ENCODE peak calls at places on chromosome 17, in five cellular contexts. V is IMR-90, N is GM12878, B is K562, A is HepG2. E is an unnamed sample.

GRCh38 chr17:57284984-57285646 is 28.8 kb downstream of the MSI2 start:
- DNase-seq in A (peak; percentile 65), V (no peak), B (peak; percentile 48), N (peak; percentile 50), E (no peak)

GRCh38 chr17:32486701-32487459 is at the start of gene CDK5R1:
- DNase-seq in N (no peak), B (peak; percentile 87), A (peak; percentile 41), V (peak; percentile 35), E (peak; percentile 87)

GRCh38 chr17:29733151-29733550 is 110.4 kb upstream of the CORO6 start:
- DNase-seq in N (no peak), B (no peak), V (peak; percentile 42), A (no peak), E (no peak)

GRCh38 chr17:74749262-74750038 is 1.0 kb downstream of the NHERF1 start:
- DNase-seq in N (no peak), A (no peak), B (no peak), V (no peak), E (peak; percentile 74)

GRCh38 chr17:29107933-29108805 is 65.2 kb downstream of the PIPOX start:
- DNase-seq in B (no peak), V (no peak), A (peak; percentile 25), N (no peak), E (peak; percentile 86)

GRCh38 chr17:80892900-80893603 is 98.6 kb upstream of the CHMP6 start:
- DNase-seq in N (no peak), V (peak; percentile 79), B (no peak), A (no peak), E (no peak)

GRCh38 chr17:1077536-1078061 is 80.7 kb downstream of the TIMM22 start:
- DNase-seq in A (no peak), V (no peak), N (no peak), B (no peak), E (no peak)

GRCh38 chr17:47251421-47251940 is 2.1 kb upstream of the ITGB3 start:
- DNase-seq in B (no peak), N (no peak), V (no peak), A (no peak), E (no peak)

GRCh38 chr17:79706931-79707382 is 23.8 kb upstream of the ENPP7 start:
- DNase-seq in B (no peak), V (no peak), A (no peak), N (no peak), E (no peak)

GRCh38 chr17:81727324-81728031 is 15.4 kb downstream of the SLC25A10 start:
- DNase-seq in N (no peak), V (no peak), B (no peak), A (peak; percentile 95), E (no peak)

GRCh38 chr17:4947010-4947410 is 1.3 kb downstream of the PFN1 start:
- DNase-seq in B (no peak), V (no peak), N (no peak), A (no peak), E (no peak)

GRCh38 chr17:12821376-12821940 is 32.2 kb downstream of the ARHGAP44 start:
- DNase-seq in N (no peak), V (peak; percentile 5), A (no peak), B (no peak), E (no peak)

GRCh38 chr17:33154869-33155455 is 138.1 kb downstream of the ASIC2 start:
- DNase-seq in A (no peak), V (no peak), N (no peak), B (no peak), E (no peak)

GRCh38 chr17:65320856-65321255 is 183.7 kb downstream of the RGS9 start:
- DNase-seq in V (no peak), N (no peak), B (no peak), A (no peak), E (no peak)

GRCh38 chr17:78748048-78748729 is 33.9 kb downstream of the CYTH1 start:
- DNase-seq in B (no peak), V (no peak), N (no peak), A (peak; percentile 90), E (no peak)

GRCh38 chr17:32099686-32100085 is 42.6 kb upstream of the RHOT1 start:
- DNase-seq in V (no peak), B (no peak), A (no peak), N (no peak), E (no peak)

GRCh38 chr17:16199093-16199492 is 16.2 kb downstream of the NCOR1 start:
- DNase-seq in B (no peak), N (no peak), V (peak; percentile 4), A (no peak), E (no peak)

GRCh38 chr17:30427611-30428010 is 48.9 kb downstream of the CPD start:
- DNase-seq in N (no peak), A (no peak), B (no peak), V (no peak), E (no peak)

GRCh38 chr17:50323060-50323459 is 22.9 kb upstream of the XYLT2 start:
- DNase-seq in V (no peak), A (no peak), B (no peak), N (no peak), E (no peak)

GRCh38 chr17:16464001-16464640 is 27.9 kb downstream of the LRRC75A start:
- DNase-seq in V (no peak), A (no peak), N (no peak), B (no peak), E (peak; percentile 74)

DNA sequence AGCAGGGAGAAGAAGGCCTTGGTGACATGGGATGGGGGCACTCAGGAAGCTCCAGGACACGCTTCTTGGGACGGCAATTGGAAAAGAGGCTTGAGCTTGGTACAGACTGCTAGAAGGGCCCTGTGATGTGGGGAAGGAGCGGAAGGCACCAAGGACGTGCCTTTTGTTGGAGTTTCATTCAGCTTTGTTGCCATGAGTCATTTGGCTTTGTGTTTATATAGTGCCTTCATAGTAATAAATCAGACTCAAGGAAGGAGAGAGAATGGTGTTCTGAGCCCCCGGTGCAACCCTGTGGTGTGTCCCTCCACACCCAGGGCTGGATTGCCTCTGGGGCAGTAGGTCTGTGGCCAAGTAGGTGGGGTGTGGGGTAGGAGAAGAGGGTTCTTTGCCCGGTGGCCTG is 7.4 kb upstream of the TBX4 start:
- DNase-seq in B (no peak), N (no peak), A (no peak), V (peak; percentile 79), E (no peak)
- TF ChIP-seq RFX5 in B (no peak), N (no peak), A (no peak), V (no peak), E (no peak)

GRCh38 chr17:55327225-55328088 is 62.7 kb downstream of the HLF start:
- DNase-seq in N (no peak), B (no peak), A (peak; percentile 87), V (no peak), E (no peak)
- TF ChIP-seq MXI1 in N (no peak), B (no peak), A (no peak), V (no peak), E (no peak)

GRCh38 chr17:51650202-51650601 is 389.9 kb downstream of the UTP18 start:
- DNase-seq in N (no peak), A (no peak), V (no peak), B (no peak), E (no peak)
- TF ChIP-seq RFX5 in N (no peak), A (no peak), V (no peak), B (no peak), E (no peak)

DNA sequence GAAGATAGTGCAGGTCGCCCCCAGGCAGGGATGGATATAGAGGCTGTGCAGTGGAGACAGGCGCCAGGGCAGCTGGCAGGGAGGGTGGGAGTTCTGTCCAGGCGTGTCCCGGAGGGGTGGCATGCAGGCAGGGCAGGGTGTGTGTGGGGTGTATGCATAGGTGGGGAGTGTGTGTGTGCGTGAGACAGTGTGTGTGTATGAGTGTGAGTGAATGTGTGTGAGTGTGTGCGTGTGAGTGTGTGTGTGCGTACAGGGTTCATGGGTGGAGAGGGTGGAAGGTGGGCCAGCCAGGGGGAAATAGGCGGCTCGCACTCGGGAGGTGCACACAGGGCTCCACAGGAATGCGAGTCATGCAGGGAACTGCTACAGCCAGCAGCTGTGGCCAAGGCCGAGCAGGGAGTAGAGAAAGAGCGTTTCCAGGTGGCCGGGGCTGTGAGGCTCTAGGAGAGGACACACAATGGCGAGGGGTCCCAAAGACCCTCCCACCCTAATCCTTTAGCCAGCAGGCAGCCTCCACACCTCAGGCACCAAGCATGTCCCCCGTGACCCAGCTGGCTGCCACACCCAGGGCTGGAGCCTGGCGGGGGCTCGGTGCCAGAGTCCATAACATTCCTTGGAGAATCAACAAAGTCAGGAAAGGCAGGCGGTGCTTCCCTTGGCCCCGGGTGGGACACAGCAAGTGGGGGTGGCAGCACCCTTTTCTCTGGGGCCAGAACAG is 4.6 kb downstream of the PLCD3 start:
- DNase-seq in A (peak; percentile 85), V (peak; percentile 42), B (no peak), N (no peak), E (no peak)
- TF ChIP-seq MXI1 in A (no peak), V (no peak), B (no peak), N (no peak), E (no peak)

GRCh38 chr17:70022175-70022574 is 52.9 kb upstream of the KCNJ16 start:
- DNase-seq in B (no peak), N (no peak), V (peak; percentile 11), A (no peak), E (no peak)
- TF ChIP-seq RFX5 in B (no peak), N (no peak), V (no peak), A (no peak), E (no peak)

GRCh38 chr17:73541561-73541981 is 102.7 kb downstream of the SDK2 start:
- DNase-seq in A (no peak), B (peak; percentile 30), N (no peak), V (no peak), E (no peak)
- TF ChIP-seq MXI1 in A (no peak), B (no peak), N (no peak), V (no peak), E (no peak)

GRCh38 chr17:18971801-18972200 is 19.8 kb downstream of the SLC5A10 start:
- DNase-seq in N (no peak), V (no peak), B (no peak), A (no peak), E (no peak)

GRCh38 chr17:18976201-18976600 is 24.2 kb downstream of the SLC5A10 start:
- DNase-seq in A (no peak), B (no peak), V (no peak), N (no peak), E (no peak)

GRCh38 chr17:18977021-18977420 is 25.1 kb downstream of the SLC5A10 start:
- DNase-seq in N (no peak), V (no peak), A (no peak), B (no peak), E (no peak)

GRCh38 chr17:18975597-18975996 is 23.6 kb downstream of the SLC5A10 start:
- DNase-seq in N (no peak), A (no peak), B (no peak), V (no peak), E (no peak)

DNA sequence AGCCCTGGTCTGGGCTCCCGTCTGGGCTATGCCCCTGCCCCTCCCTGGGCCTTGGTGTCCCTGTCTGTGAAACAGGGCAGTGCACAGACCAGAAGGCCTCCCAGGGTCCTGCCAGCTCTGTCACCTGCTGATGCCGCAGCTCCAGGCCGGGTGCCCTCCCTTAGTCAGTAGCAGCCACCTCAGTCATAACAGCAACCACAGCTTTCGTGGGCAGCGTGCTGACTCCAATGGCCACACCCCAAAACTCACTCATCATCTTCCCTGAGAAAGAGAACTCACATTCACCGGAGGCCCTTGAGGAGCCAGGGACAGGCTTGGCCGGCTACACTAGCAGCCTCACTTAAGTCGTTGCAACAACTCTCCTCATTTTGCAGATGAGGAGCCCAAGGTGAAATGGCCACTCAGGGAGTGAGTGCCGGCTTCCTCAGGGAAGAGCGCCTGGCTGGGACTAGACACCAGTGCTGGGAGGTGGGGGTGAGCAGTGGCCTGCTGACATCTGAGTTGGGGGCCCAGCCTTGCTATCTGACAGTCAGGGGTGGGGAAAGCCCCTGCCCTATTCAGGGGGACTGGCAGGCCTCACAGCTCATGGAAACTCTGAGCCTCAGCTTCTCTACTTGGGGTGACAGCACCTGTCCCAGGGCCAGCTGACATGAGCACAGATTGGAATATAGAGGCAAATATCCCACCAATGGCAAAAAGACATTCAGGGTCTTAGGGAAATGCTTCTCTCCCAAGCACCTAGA is 22.6 kb downstream of the SLC5A10 start:
- DNase-seq in N (no peak), B (no peak), A (no peak), V (peak; percentile 40), E (no peak)
- TF ChIP-seq RFX5 in N (no peak), B (no peak), A (no peak), V (no peak), E (no peak)